ENCODE peak calls at places on chromosomes 1 and 21, in ten cellular contexts. Q is PC-3, I is endodermal cell, B is cardiac muscle cell, P is uterus, K is lower lobe of right lung, U is kidney, Z is fibroblast of lung, T is left lung, H is SJCRH30. D is an unnamed sample. For H3K4me1, the result is how much of the 10 kb centered on the place peaks cover.

GRCh38 chr1:56688522-56689026 is 43.5 kb downstream of the PRKAA2 start:
- DNase-seq in Q (peak), I (peak), B (no peak), P (no peak), K (no peak), U (no peak), Z (peak), T (no peak), H (no peak), D (no peak)

GRCh38 chr1:27137544-27138075 is 17.3 kb downstream of the SLC9A1 start:
- DNase-seq in Q (no peak), I (no peak), B (peak), P (no peak), K (peak), U (peak), Z (no peak), T (peak), H (no peak), D (no peak)

GRCh38 chr1:215835951-215836350 is 268.8 kb downstream of the KCTD3 start:
- DNase-seq in Q (peak), I (no peak), B (no peak), P (no peak), K (no peak), U (no peak), Z (peak), T (no peak), H (no peak), D (no peak)

GRCh38 chr1:55255901-55256300 is 40.7 kb upstream of the USP24 start:
- DNase-seq in Q (no peak), I (no peak), B (no peak), P (no peak), K (no peak), U (no peak), Z (no peak), T (no peak), H (no peak), D (no peak)

GRCh38 chr1:182175340-182176068 is 114.0 kb upstream of the ZNF648 start:
- DNase-seq in Q (peak), I (no peak), B (no peak), P (no peak), K (peak), U (no peak), Z (no peak), T (no peak), H (no peak), D (no peak)

GRCh38 chr1:230130172-230130944 is 63.3 kb downstream of the GALNT2 start:
- DNase-seq in Q (no peak), I (no peak), B (peak), P (no peak), K (no peak), U (no peak), Z (no peak), T (no peak), H (no peak), D (no peak)

GRCh38 chr1:155051777-155052398 is 772 bp downstream of the ADAM15 start:
- DNase-seq in Q (peak), I (peak), B (no peak), P (peak), K (peak), U (peak), Z (peak), T (peak), H (peak), D (no peak)

GRCh38 chr1:230772457-230773395 is 25.5 kb downstream of the CAPN9 start:
- DNase-seq in Q (peak), I (peak), B (peak), P (no peak), K (no peak), U (no peak), Z (peak), T (no peak), H (no peak), D (no peak)

GRCh38 chr1:242245255-242245654 is 246.4 kb upstream of the MAP1LC3C start:
- DNase-seq in Q (no peak), I (no peak), B (no peak), P (no peak), K (no peak), U (no peak), Z (no peak), T (no peak), H (no peak), D (no peak)

GRCh38 chr1:167107456-167107855 is 13.6 kb downstream of the STYXL2 start:
- DNase-seq in Q (peak), I (peak), B (no peak), P (no peak), K (no peak), U (no peak), Z (no peak), T (no peak), H (no peak), D (no peak)

GRCh38 chr1:239814306-239814881 is 277.3 kb upstream of the FMN2 start:
- DNase-seq in Q (peak), I (peak), B (no peak), P (peak), K (no peak), U (no peak), Z (peak), T (no peak), H (peak), D (no peak)

GRCh38 chr1:47771766-47772165 is 225.4 kb downstream of the TRABD2B start:
- DNase-seq in Q (no peak), I (no peak), B (no peak), P (no peak), K (peak), U (no peak), Z (no peak), T (no peak), H (no peak), D (no peak)

GRCh38 chr21:38795475-38795874 is 10.3 kb upstream of the ETS2 start:
- DNase-seq in Q (no peak), I (no peak), B (no peak), P (no peak), K (no peak), U (peak), Z (no peak), T (no peak), H (no peak), D (no peak)

GRCh38 chr1:168454211-168454815 is 89.5 kb downstream of the XCL2 start:
- DNase-seq in Q (peak), I (no peak), B (no peak), P (no peak), K (no peak), U (no peak), Z (no peak), T (no peak), H (peak), D (no peak)

GRCh38 chr1:161238039-161238473 is at the start of gene NR1I3:
- DNase-seq in Q (no peak), I (no peak), B (no peak), P (no peak), K (no peak), U (no peak), Z (no peak), T (no peak), H (no peak), D (no peak)

GRCh38 chr1:200762089-200762488 is 23.4 kb downstream of the CAMSAP2 start:
- DNase-seq in Q (no peak), I (no peak), B (no peak), P (no peak), K (no peak), U (no peak), Z (no peak), T (no peak), H (no peak), D (no peak)

GRCh38 chr1:99662581-99663208 is 16.8 kb downstream of the PALMD start:
- DNase-seq in Q (peak), I (no peak), B (no peak), P (peak), K (no peak), U (peak), Z (peak), T (no peak), H (no peak), D (no peak)

GRCh38 chr1:207004931-207005830 is 27.4 kb downstream of the C1orf116 start:
- DNase-seq in Q (peak), I (peak), B (peak), P (no peak), K (peak), U (no peak), Z (peak), T (no peak), H (peak), D (peak)

GRCh38 chr1:50422946-50423669 is at the start of gene DMRTA2:
- DNase-seq in Q (no peak), I (peak), B (peak), P (no peak), K (no peak), U (peak), Z (no peak), T (no peak), H (peak), D (no peak)
- H3K4me1 ChIP-seq in Q (under half), I (under half), B (under half), P (under half), K (under half), U (under half), Z (under half), T (under half), H (under half), D (under half)

GRCh38 chr1:85264150-85264549 is 4.7 kb upstream of the C1orf52 start:
- DNase-seq in Q (peak), I (no peak), B (no peak), P (no peak), K (no peak), U (no peak), Z (no peak), T (no peak), H (no peak), D (no peak)

GRCh38 chr1:85268801-85269585 is 7.4 kb downstream of the BCL10 start:
- DNase-seq in Q (no peak), I (no peak), B (no peak), P (no peak), K (no peak), U (no peak), Z (no peak), T (no peak), H (no peak), D (no peak)

GRCh38 chr1:85262985-85263384 is 3.5 kb upstream of the C1orf52 start:
- DNase-seq in Q (no peak), I (no peak), B (no peak), P (no peak), K (no peak), U (no peak), Z (no peak), T (no peak), H (no peak), D (no peak)

GRCh38 chr1:85267313-85267712 is 7.9 kb upstream of the C1orf52 start:
- DNase-seq in Q (no peak), I (no peak), B (no peak), P (no peak), K (no peak), U (no peak), Z (no peak), T (no peak), H (no peak), D (no peak)
- H3K4me1 ChIP-seq in Q (under half), I (under half), B (under half), P (under half), K (under half), U (under half), Z (under half), T (under half), H (under half), D (under half)

DNA sequence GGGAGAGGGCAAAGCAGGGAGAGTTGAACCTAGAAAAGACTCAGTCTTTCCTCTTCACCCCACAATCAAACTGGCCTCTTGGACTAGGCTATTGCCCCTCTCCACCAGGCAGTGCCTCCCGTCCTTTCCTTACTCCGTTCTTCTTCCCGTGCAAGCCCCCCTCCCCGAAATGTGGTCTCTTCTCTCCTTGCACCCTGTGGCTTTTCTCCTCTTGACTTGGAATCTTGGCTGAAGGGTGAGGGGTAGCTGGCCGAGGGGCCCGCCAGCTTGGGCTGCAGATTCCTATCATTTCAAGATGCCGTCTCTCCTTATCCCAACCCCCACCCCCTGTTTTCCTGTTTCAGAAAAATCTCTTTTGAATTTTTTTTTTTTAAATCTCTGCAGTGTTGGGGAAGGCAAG is 1.6 kb downstream of the WNT2B start:
- DNase-seq in Q (no peak), I (peak), B (no peak), P (no peak), K (no peak), U (no peak), Z (no peak), T (no peak), H (no peak), D (no peak)
- H3K4me1 ChIP-seq in Q (under half), I (under half), B (under half), P (under half), K (under half), U (under half), Z (under half), T (under half), H (under half), D (under half)

GRCh38 chr1:228853637-228854036 is 118.4 kb downstream of the RHOU start:
- DNase-seq in Q (no peak), I (no peak), B (no peak), P (no peak), K (no peak), U (no peak), Z (no peak), T (no peak), H (no peak), D (no peak)
- H3K4me1 ChIP-seq in Q (under half), I (under half), B (under half), P (under half), K (under half), U (under half), Z (under half), T (under half), H (under half), D (under half)

GRCh38 chr1:235073331-235073967 is 55.2 kb downstream of the TOMM20 start:
- DNase-seq in Q (peak), I (no peak), B (no peak), P (no peak), K (peak), U (peak), Z (no peak), T (peak), H (peak), D (no peak)
- H3K4me1 ChIP-seq in Q (half or more), I (under half), B (under half), P (under half), K (half or more), U (half or more), Z (under half), T (under half), H (under half), D (under half)

DNA sequence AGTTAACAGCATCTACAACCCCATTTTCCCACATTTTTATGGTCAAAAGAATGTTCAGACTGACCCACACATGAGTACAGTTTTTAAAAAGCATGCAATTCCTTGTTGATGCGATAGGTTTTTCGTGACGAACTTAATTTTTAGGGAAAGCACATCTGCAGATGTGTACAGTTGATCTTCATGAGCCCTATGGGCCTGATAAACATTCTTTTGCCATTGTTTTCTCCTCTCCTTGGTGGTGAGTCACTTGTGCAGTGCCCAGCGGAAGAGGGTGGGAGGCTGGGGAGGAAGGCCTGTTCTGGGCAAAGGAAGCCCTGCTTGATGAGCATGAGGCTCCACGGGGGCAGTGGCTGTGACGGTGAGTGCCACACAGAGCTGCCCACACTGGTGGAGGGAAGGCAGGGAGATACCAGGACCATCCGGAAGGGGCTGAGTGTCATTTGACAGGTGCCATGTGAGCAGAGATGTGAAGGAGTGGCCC is 5.3 kb downstream of the ARF1 start:
- DNase-seq in Q (peak), I (peak), B (no peak), P (no peak), K (peak), U (peak), Z (peak), T (peak), H (no peak), D (peak)
- H3K4me1 ChIP-seq in Q (half or more), I (under half), B (half or more), P (half or more), K (half or more), U (half or more), Z (under half), T (half or more), H (under half), D (half or more)

DNA sequence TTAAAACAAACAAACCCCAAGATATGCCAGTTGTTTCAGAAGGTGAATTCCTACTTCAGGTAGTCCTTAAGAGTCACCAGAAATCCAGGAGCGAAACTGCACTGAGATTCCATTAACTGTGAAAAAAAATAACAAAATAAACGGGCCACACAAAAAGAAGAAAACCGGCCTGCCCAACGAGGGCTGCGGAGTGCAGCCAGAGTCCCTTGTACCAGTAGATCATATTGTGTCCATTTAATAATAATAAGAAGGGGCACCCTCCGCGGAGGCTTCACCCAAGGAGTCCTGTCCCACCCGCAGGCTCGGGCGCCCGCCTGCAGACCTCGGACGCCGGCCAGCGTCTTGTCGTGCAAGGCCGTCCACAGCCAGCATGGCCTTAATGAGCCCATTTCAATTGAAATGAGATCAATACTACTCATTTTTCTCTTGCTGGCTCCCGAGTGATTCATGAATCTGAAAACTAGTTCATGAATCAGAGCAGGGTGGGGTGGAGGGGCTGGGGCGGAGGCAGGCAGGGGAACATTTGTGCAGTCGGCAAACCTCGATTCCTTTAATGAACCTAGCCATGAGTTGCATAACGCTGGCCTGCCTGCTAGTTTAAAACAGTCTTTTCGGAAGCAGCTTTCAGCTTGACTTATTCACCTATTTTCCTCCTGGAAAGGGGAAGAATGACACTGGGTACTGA is 113.1 kb upstream of the IRF2BP2 start:
- DNase-seq in Q (peak), I (peak), B (no peak), P (peak), K (no peak), U (peak), Z (peak), T (no peak), H (peak), D (peak)
- H3K4me1 ChIP-seq in Q (half or more), I (half or more), B (half or more), P (half or more), K (half or more), U (half or more), Z (under half), T (half or more), H (under half), D (under half)

GRCh38 chr1:36390411-36390810 is 4.7 kb upstream of the STK40 start:
- DNase-seq in Q (no peak), I (no peak), B (no peak), P (no peak), K (no peak), U (no peak), Z (no peak), T (no peak), H (no peak), D (no peak)
- H3K4me1 ChIP-seq in Q (under half), I (under half), B (under half), P (under half), K (under half), U (under half), Z (under half), T (under half), H (under half), D (under half)

GRCh38 chr1:232551281-232551835 is 78.6 kb downstream of the SIPA1L2 start:
- DNase-seq in Q (no peak), I (no peak), B (no peak), P (no peak), K (no peak), U (no peak), Z (no peak), T (no peak), H (no peak), D (no peak)
- H3K4me1 ChIP-seq in Q (under half), I (half or more), B (half or more), P (under half), K (under half), U (under half), Z (under half), T (under half), H (under half), D (under half)

GRCh38 chr1:8662380-8663072 is 154.9 kb downstream of the RERE start:
- DNase-seq in Q (peak), I (no peak), B (no peak), P (no peak), K (no peak), U (no peak), Z (no peak), T (no peak), H (no peak), D (no peak)
- H3K4me1 ChIP-seq in Q (half or more), I (under half), B (half or more), P (under half), K (half or more), U (half or more), Z (under half), T (under half), H (under half), D (under half)

D was measured in effector memory CD4-positive, alpha-beta T cell.